ENCODE peak calls at places on chromosomes 3 and 15, in nine cellular contexts. One of them, this sample, is unnamed.
A peak's percentile ranks its signal among the peaks of the same experiment; 100 is the strongest.

GRCh38 chr3:139309880-139310279 is 33.9 kb upstream of the MRPS22 start:
- DNase-seq in stomach: no peak
- DNase-seq in endothelial cell of umbilical vein: no peak
- DNase-seq in testis: no peak
- DNase-seq in ovary: no peak
- DNase-seq in H1: no peak
- DNase-seq in right lobe of liver: no peak
- DNase-seq in heart left ventricle: no peak
- DNase-seq in IMR-90: no peak
- DNase-seq in this sample: no peak

GRCh38 chr15:27770769-27771554 is 328.2 kb downstream of the OCA2 start:
- DNase-seq in stomach: no peak
- DNase-seq in endothelial cell of umbilical vein: no peak
- DNase-seq in testis: no peak
- DNase-seq in ovary: no peak
- DNase-seq in H1: no peak
- DNase-seq in right lobe of liver: no peak
- DNase-seq in heart left ventricle: no peak
- DNase-seq in IMR-90: no peak
- DNase-seq in this sample: no peak

GRCh38 chr3:38595393-38595792 is 54.1 kb downstream of the SCN5A start:
- DNase-seq in stomach: no peak
- DNase-seq in endothelial cell of umbilical vein: no peak
- DNase-seq in testis: no peak
- DNase-seq in ovary: no peak
- DNase-seq in H1: no peak
- DNase-seq in right lobe of liver: no peak
- DNase-seq in heart left ventricle: no peak
- DNase-seq in IMR-90: no peak
- DNase-seq in this sample: no peak

GRCh38 chr15:62099171-62099601 is 32.4 kb downstream of the C2CD4A start:
- DNase-seq in stomach: no peak
- DNase-seq in endothelial cell of umbilical vein: peak; percentile 75
- DNase-seq in testis: no peak
- DNase-seq in ovary: no peak
- DNase-seq in H1: no peak
- DNase-seq in right lobe of liver: no peak
- DNase-seq in heart left ventricle: no peak
- DNase-seq in IMR-90: peak; percentile 51
- DNase-seq in this sample: no peak

GRCh38 chr3:173371848-173372487 is 25.6 kb upstream of the NLGN1 start:
- DNase-seq in stomach: no peak
- DNase-seq in endothelial cell of umbilical vein: peak; percentile 50
- DNase-seq in testis: peak; percentile 42
- DNase-seq in ovary: peak; percentile 49
- DNase-seq in H1: no peak
- DNase-seq in right lobe of liver: no peak
- DNase-seq in heart left ventricle: no peak
- DNase-seq in IMR-90: peak; percentile 34
- DNase-seq in this sample: no peak

GRCh38 chr3:14351617-14352001 is 50.8 kb upstream of the SLC6A6 start:
- DNase-seq in stomach: no peak
- DNase-seq in endothelial cell of umbilical vein: no peak
- DNase-seq in testis: no peak
- DNase-seq in ovary: no peak
- DNase-seq in H1: no peak
- DNase-seq in right lobe of liver: no peak
- DNase-seq in heart left ventricle: no peak
- DNase-seq in IMR-90: no peak
- DNase-seq in this sample: no peak

GRCh38 chr3:171810278-171811058 is at the start of gene PLD1:
- DNase-seq in stomach: peak; percentile 89
- DNase-seq in endothelial cell of umbilical vein: peak; percentile 78
- DNase-seq in testis: no peak
- DNase-seq in ovary: peak; percentile 88
- DNase-seq in H1: no peak
- DNase-seq in right lobe of liver: peak; percentile 94
- DNase-seq in heart left ventricle: peak; percentile 86
- DNase-seq in IMR-90: peak; percentile 79
- DNase-seq in this sample: peak; percentile 84

GRCh38 chr3:59978979-59979378 is 929.2 kb upstream of the CFAP20DC start:
- DNase-seq in stomach: no peak
- DNase-seq in endothelial cell of umbilical vein: no peak
- DNase-seq in testis: no peak
- DNase-seq in ovary: no peak
- DNase-seq in H1: no peak
- DNase-seq in right lobe of liver: no peak
- DNase-seq in heart left ventricle: no peak
- DNase-seq in IMR-90: no peak
- DNase-seq in this sample: no peak

GRCh38 chr3:133759740-133760069 is 13.5 kb downstream of the TF start:
- DNase-seq in stomach: no peak
- DNase-seq in endothelial cell of umbilical vein: no peak
- DNase-seq in testis: no peak
- DNase-seq in ovary: no peak
- DNase-seq in H1: no peak
- DNase-seq in right lobe of liver: no peak
- DNase-seq in heart left ventricle: no peak
- DNase-seq in IMR-90: no peak
- DNase-seq in this sample: no peak

GRCh38 chr3:133762539-133762938 is 16.3 kb downstream of the TF start:
- DNase-seq in stomach: no peak
- DNase-seq in endothelial cell of umbilical vein: no peak
- DNase-seq in testis: no peak
- DNase-seq in ovary: no peak
- DNase-seq in H1: no peak
- DNase-seq in right lobe of liver: no peak
- DNase-seq in heart left ventricle: no peak
- DNase-seq in IMR-90: no peak
- DNase-seq in this sample: no peak

GRCh38 chr3:133760916-133761315 is 14.7 kb downstream of the TF start:
- DNase-seq in stomach: no peak
- DNase-seq in endothelial cell of umbilical vein: no peak
- DNase-seq in testis: no peak
- DNase-seq in ovary: no peak
- DNase-seq in H1: no peak
- DNase-seq in right lobe of liver: no peak
- DNase-seq in heart left ventricle: no peak
- DNase-seq in IMR-90: no peak
- DNase-seq in this sample: no peak

GRCh38 chr3:133763797-133764734 is 17.9 kb downstream of the TF start:
- DNase-seq in stomach: no peak
- DNase-seq in endothelial cell of umbilical vein: no peak
- DNase-seq in testis: no peak
- DNase-seq in ovary: no peak
- DNase-seq in H1: no peak
- DNase-seq in right lobe of liver: no peak
- DNase-seq in heart left ventricle: peak; percentile 60
- DNase-seq in IMR-90: no peak
- DNase-seq in this sample: no peak

DNA sequence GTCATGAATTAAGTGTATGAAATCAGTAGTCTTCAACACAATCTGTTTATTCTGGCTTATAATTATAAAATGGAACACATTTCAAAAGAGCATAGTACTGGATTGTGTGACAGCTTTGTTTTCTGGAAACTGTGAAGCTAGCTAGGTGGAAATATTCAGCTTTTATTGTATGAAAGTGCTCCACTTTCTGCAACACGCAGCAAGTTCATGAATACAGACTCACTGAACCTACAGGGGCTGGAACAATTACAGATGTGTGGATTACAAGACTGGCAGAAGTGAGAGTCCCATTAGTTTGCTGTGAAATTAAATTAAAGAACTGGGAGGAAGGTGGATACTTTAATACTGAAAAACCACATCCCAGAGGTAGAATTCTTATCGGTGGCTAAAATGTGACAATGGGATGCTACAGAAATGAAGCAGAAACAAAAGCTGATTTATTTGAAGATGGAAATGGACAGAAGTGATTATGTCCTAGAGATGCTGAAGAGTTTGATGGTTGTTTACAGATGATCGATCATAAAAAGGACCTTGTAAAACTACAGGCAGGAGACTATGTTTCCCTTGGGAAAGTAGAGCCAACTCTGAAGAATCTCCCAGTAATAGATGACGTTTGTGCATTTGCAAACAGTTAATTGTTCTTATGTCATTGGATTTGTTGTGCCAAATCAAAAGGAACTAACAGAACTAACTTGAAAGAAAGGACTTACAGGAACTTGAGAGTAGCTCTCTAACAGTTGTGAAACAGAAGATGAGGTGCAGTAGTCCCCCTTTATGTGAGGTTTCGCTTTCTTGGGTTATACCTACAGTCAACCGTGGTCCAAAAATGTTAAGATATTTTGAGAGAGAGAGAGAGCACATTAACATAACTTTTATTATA is 15.7 kb downstream of the TF start:
- DNase-seq in stomach: no peak
- DNase-seq in endothelial cell of umbilical vein: no peak
- DNase-seq in testis: no peak
- DNase-seq in ovary: no peak
- DNase-seq in H1: no peak
- DNase-seq in right lobe of liver: no peak
- DNase-seq in heart left ventricle: no peak
- DNase-seq in IMR-90: no peak
- DNase-seq in this sample: no peak
- TF ChIP-seq POLR2A in stomach: no peak
- TF ChIP-seq POLR2A in endothelial cell of umbilical vein: no peak
- TF ChIP-seq POLR2A in testis: no peak
- TF ChIP-seq POLR2A in ovary: no peak
- TF ChIP-seq POLR2A in H1: no peak
- TF ChIP-seq POLR2A in right lobe of liver: no peak
- TF ChIP-seq POLR2A in heart left ventricle: no peak
- TF ChIP-seq POLR2A in IMR-90: no peak
- TF ChIP-seq POLR2A in this sample: no peak

GRCh38 chr3:13259831-13260230 is 160.3 kb downstream of the NUP210 start:
- DNase-seq in stomach: no peak
- DNase-seq in endothelial cell of umbilical vein: no peak
- DNase-seq in testis: no peak
- DNase-seq in ovary: no peak
- DNase-seq in H1: no peak
- DNase-seq in right lobe of liver: no peak
- DNase-seq in heart left ventricle: no peak
- DNase-seq in IMR-90: no peak
- DNase-seq in this sample: no peak

GRCh38 chr3:13258986-13259514 is 161.1 kb downstream of the NUP210 start:
- DNase-seq in stomach: no peak
- DNase-seq in endothelial cell of umbilical vein: no peak
- DNase-seq in testis: no peak
- DNase-seq in ovary: no peak
- DNase-seq in H1: no peak
- DNase-seq in right lobe of liver: no peak
- DNase-seq in heart left ventricle: no peak
- DNase-seq in IMR-90: no peak
- DNase-seq in this sample: no peak

GRCh38 chr3:13261104-13261800 is 158.9 kb downstream of the NUP210 start:
- DNase-seq in stomach: no peak
- DNase-seq in endothelial cell of umbilical vein: no peak
- DNase-seq in testis: no peak
- DNase-seq in ovary: no peak
- DNase-seq in H1: no peak
- DNase-seq in right lobe of liver: peak; percentile 83
- DNase-seq in heart left ventricle: no peak
- DNase-seq in IMR-90: no peak
- DNase-seq in this sample: no peak

GRCh38 chr3:13261908-13262307 is 158.2 kb downstream of the NUP210 start:
- DNase-seq in stomach: no peak
- DNase-seq in endothelial cell of umbilical vein: no peak
- DNase-seq in testis: no peak
- DNase-seq in ovary: no peak
- DNase-seq in H1: no peak
- DNase-seq in right lobe of liver: peak; percentile 77
- DNase-seq in heart left ventricle: no peak
- DNase-seq in IMR-90: no peak
- DNase-seq in this sample: no peak

DNA sequence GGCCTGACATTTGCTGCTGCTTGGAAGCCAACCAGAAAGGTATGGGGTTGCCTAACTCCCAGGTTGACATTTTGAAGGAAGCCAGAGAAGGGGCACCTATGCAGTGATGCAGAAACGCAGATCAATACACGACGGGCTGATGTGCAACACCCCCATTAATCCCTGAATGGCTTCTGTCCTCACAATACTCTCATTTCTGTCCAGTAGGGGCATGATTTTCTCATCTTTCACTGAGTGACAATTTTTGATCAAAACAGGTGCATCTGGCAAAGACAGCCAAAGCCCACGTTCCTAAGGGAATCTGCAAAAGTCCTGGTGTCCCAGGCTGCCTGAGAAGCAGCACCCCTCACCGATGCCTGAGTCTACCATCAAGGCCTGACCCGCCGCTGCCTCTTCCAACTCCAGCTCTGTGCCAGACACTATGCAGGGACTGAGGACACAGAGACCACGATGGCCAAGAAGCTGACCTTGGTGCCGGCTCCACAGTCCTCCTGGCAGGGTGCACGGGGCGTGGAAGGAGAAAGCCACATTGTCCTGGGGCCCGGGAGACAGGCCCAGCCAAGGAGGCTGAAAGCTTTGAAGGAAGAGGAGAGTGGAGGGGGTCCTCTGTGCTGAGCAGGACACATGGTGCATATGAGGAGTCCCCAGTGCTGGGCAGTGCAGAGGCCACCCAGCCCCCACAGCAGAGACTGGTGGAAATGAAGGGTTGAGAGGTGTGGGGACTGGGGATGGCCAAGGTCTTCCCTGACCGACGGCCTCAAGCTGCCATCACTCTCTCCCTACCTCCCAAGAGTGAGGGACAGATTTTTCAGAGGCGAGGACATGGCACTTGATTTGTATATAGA is 159.6 kb downstream of the NUP210 start:
- DNase-seq in stomach: no peak
- DNase-seq in endothelial cell of umbilical vein: no peak
- DNase-seq in testis: peak; percentile 55
- DNase-seq in ovary: no peak
- DNase-seq in H1: no peak
- DNase-seq in right lobe of liver: no peak
- DNase-seq in heart left ventricle: no peak
- DNase-seq in IMR-90: no peak
- DNase-seq in this sample: no peak
- TF ChIP-seq CTCF in stomach: no peak
- TF ChIP-seq CTCF in endothelial cell of umbilical vein: no peak
- TF ChIP-seq CTCF in testis: no peak
- TF ChIP-seq CTCF in ovary: no peak
- TF ChIP-seq CTCF in H1: no peak
- TF ChIP-seq CTCF in right lobe of liver: peak; percentile 19
- TF ChIP-seq CTCF in heart left ventricle: no peak
- TF ChIP-seq CTCF in IMR-90: no peak
- TF ChIP-seq CTCF in this sample: no peak

GRCh38 chr3:129313415-129313982 is 34.8 kb downstream of the HMCES start:
- DNase-seq in stomach: no peak
- DNase-seq in endothelial cell of umbilical vein: no peak
- DNase-seq in testis: no peak
- DNase-seq in ovary: peak; percentile 47
- DNase-seq in H1: no peak
- DNase-seq in right lobe of liver: no peak
- DNase-seq in heart left ventricle: no peak
- DNase-seq in IMR-90: peak; percentile 9
- DNase-seq in this sample: no peak
- TF ChIP-seq POLR2A in stomach: no peak
- TF ChIP-seq POLR2A in endothelial cell of umbilical vein: peak; percentile 17
- TF ChIP-seq POLR2A in testis: no peak
- TF ChIP-seq POLR2A in ovary: no peak
- TF ChIP-seq POLR2A in H1: peak; percentile 97
- TF ChIP-seq POLR2A in right lobe of liver: no peak
- TF ChIP-seq POLR2A in heart left ventricle: no peak
- TF ChIP-seq POLR2A in IMR-90: no peak
- TF ChIP-seq POLR2A in this sample: peak; percentile 26

DNA sequence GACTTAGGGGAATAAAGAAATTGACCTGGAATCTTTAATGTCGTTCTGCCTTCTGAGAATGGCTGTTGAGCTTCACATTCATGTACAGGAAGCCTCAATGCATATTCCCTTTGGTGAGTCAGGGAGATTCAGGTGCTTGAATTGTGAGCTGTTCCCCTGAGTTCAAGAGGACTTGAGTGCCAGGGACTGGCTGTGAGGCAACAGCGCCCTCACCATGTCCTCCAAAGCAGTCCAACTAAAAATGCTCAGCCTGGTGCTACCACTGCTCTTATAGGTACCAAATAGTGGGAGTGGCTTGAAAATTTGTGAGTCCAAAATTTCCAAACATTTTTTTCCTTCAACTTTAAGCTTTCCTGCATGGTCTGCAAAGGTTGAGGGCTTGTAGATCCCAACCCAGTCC is 54.1 kb downstream of the LEO1 start:
- DNase-seq in stomach: no peak
- DNase-seq in endothelial cell of umbilical vein: peak; percentile 47
- DNase-seq in testis: no peak
- DNase-seq in ovary: no peak
- DNase-seq in H1: peak; percentile 31
- DNase-seq in right lobe of liver: no peak
- DNase-seq in heart left ventricle: no peak
- DNase-seq in IMR-90: peak; percentile 30
- DNase-seq in this sample: no peak
- TF ChIP-seq CTCF in stomach: no peak
- TF ChIP-seq CTCF in endothelial cell of umbilical vein: peak; percentile 21
- TF ChIP-seq CTCF in testis: no peak
- TF ChIP-seq CTCF in ovary: no peak
- TF ChIP-seq CTCF in H1: peak; percentile 78
- TF ChIP-seq CTCF in right lobe of liver: peak; percentile 27
- TF ChIP-seq CTCF in heart left ventricle: no peak
- TF ChIP-seq CTCF in IMR-90: peak; percentile 31
- TF ChIP-seq CTCF in this sample: no peak